ENCODE peak calls at places on chromosomes 6 and 20, in nine cellular contexts. E is OCI-LY7; M is CD8-positive, alpha-beta T cell; W is AG09309; L is ovary; C is cardiac muscle cell; Q is HFF-Myc; K is IMR-90; O is A549. G is an unnamed sample.

GRCh38 chr6:144659202-144659731 is 374.1 kb downstream of the UTRN start:
- DNase-seq in E (no peak), M (no peak), W (no peak), L (peak), C (peak), Q (no peak), K (peak), O (no peak), G (peak)

GRCh38 chr20:10453241-10453640 is 18.1 kb downstream of the SLX4IP start:
- DNase-seq in E (peak), M (no peak), W (no peak), L (no peak), C (no peak), Q (no peak), K (no peak), O (no peak), G (no peak)

GRCh38 chr6:152094992-152095592 is 287.6 kb downstream of the ESR1 start:
- DNase-seq in E (no peak), M (no peak), W (peak), L (peak), C (no peak), Q (peak), K (peak), O (peak), G (peak)

GRCh38 chr20:50642288-50642803 is 49.0 kb downstream of the RIPOR3 start:
- DNase-seq in E (no peak), M (no peak), W (no peak), L (no peak), C (no peak), Q (no peak), K (no peak), O (no peak), G (peak)

GRCh38 chr6:139436521-139437348 is 62.3 kb upstream of the CITED2 start:
- DNase-seq in E (no peak), M (no peak), W (no peak), L (no peak), C (peak), Q (no peak), K (no peak), O (no peak), G (peak)

GRCh38 chr6:116764961-116765841 is at the start of gene FAM162B:
- DNase-seq in E (no peak), M (no peak), W (no peak), L (peak), C (peak), Q (no peak), K (peak), O (no peak), G (peak)

GRCh38 chr6:2891768-2892170 is 11.3 kb downstream of the SERPINB9 start:
- DNase-seq in E (peak), M (peak), W (no peak), L (no peak), C (no peak), Q (no peak), K (no peak), O (no peak), G (no peak)

GRCh38 chr6:52231411-52232127 is 12.7 kb downstream of the IL17F start:
- DNase-seq in E (no peak), M (no peak), W (no peak), L (no peak), C (peak), Q (no peak), K (no peak), O (no peak), G (no peak)

GRCh38 chr20:49700411-49701185 is 13.1 kb downstream of the B4GALT5 start:
- DNase-seq in E (no peak), M (no peak), W (peak), L (no peak), C (no peak), Q (peak), K (peak), O (no peak), G (peak)

GRCh38 chr6:134029495-134030455 is 22.6 kb downstream of the SLC2A12 start:
- DNase-seq in E (no peak), M (no peak), W (no peak), L (no peak), C (no peak), Q (no peak), K (peak), O (peak), G (no peak)

GRCh38 chr6:12078014-12078413 is 65.9 kb downstream of the HIVEP1 start:
- DNase-seq in E (no peak), M (no peak), W (no peak), L (no peak), C (no peak), Q (no peak), K (no peak), O (no peak), G (no peak)

GRCh38 chr6:12083763-12084162 is 71.7 kb downstream of the HIVEP1 start:
- DNase-seq in E (no peak), M (no peak), W (no peak), L (no peak), C (no peak), Q (no peak), K (no peak), O (no peak), G (peak)

GRCh38 chr6:12082368-12082767 is 70.3 kb downstream of the HIVEP1 start:
- DNase-seq in E (no peak), M (no peak), W (no peak), L (no peak), C (no peak), Q (no peak), K (no peak), O (no peak), G (no peak)

GRCh38 chr6:12084681-12085080 is 72.6 kb downstream of the HIVEP1 start:
- DNase-seq in E (no peak), M (no peak), W (no peak), L (no peak), C (no peak), Q (no peak), K (no peak), O (no peak), G (no peak)

DNA sequence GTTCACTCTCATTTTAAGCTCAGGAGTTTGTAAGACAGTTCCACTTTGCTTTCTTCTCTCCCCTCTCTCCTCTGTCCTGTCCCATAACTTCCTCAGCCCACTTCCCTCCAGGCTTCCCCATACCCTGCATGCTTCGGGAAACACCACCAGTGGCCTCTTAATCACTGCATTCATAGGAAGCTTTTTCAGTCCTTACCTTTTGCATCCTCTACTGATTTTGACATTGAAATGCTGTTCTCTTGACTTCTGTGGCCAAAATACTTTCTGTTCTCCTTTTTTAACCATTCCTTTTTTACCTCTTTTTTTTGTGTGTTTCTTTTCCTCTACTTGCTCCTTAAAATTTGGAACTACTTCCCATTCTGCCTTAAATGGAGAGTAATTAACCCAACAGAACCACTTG is 69.7 kb downstream of the HIVEP1 start:
- DNase-seq in E (no peak), M (no peak), W (no peak), L (no peak), C (no peak), Q (no peak), K (no peak), O (no peak), G (no peak)
- TF ChIP-seq CTCF in E (no peak), M (no peak), W (no peak), L (no peak), C (no peak), Q (no peak), K (no peak), O (no peak), G (no peak)

GRCh38 chr6:168784426-168784825 is 343.4 kb downstream of the SMOC2 start:
- DNase-seq in E (no peak), M (no peak), W (no peak), L (no peak), C (no peak), Q (no peak), K (no peak), O (no peak), G (no peak)

GRCh38 chr6:168791916-168792315 is 350.9 kb downstream of the SMOC2 start:
- DNase-seq in E (no peak), M (no peak), W (no peak), L (no peak), C (no peak), Q (no peak), K (no peak), O (no peak), G (no peak)

GRCh38 chr6:168789699-168790098 is 348.7 kb downstream of the SMOC2 start:
- DNase-seq in E (no peak), M (no peak), W (no peak), L (no peak), C (no peak), Q (no peak), K (no peak), O (no peak), G (no peak)

GRCh38 chr6:168782211-168782729 is 341.3 kb downstream of the SMOC2 start:
- DNase-seq in E (no peak), M (no peak), W (no peak), L (no peak), C (no peak), Q (no peak), K (no peak), O (no peak), G (no peak)

DNA sequence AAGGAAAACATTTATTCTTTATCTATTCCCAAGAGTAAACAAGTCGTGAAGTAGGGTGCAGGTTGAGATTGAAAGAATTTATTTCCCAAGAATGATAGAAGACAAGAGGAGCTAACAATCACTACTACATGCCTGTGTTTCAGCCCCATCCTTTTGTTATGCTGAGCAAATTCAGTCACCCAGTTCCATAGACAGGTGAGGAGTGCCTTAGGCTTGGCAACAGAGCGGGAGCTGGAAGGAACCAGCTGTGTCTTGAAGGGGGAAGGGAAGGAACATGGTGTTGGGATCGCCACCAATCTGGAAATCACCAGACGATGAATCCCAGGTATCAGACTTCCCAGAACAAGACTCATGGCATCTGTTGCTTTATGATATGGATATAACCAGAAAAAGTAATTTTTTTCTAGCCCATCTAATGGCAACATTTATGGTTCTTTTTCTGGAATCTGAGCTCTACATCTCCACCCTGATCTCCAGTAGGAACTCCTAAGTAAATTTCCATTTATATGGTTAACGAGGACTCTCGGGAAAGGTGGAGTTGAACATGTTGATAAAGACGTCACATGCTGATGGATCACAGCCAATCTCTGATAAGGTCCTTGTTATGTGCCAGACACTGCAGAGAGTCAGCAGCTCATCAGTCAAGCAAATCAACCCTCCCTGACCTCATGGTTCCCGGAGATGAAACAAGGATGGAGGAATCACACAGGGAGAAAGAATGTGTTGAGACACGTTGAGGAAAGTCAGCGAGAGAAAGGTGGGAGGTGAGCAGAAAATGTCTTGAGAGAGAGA is 344.9 kb downstream of the SMOC2 start:
- DNase-seq in E (no peak), M (no peak), W (no peak), L (no peak), C (no peak), Q (no peak), K (no peak), O (no peak), G (no peak)
- H3K4me3 ChIP-seq in E (no peak), M (no peak), W (no peak), L (no peak), C (no peak), Q (no peak), K (no peak), O (no peak), G (no peak)

GRCh38 chr6:131646249-131646670 is 9.2 kb downstream of the ENPP3 start:
- DNase-seq in E (no peak), M (no peak), W (no peak), L (no peak), C (no peak), Q (no peak), K (no peak), O (no peak), G (no peak)
- TF ChIP-seq CTCF in E (no peak), M (no peak), W (no peak), L (no peak), C (no peak), Q (no peak), K (no peak), O (no peak), G (no peak)

DNA sequence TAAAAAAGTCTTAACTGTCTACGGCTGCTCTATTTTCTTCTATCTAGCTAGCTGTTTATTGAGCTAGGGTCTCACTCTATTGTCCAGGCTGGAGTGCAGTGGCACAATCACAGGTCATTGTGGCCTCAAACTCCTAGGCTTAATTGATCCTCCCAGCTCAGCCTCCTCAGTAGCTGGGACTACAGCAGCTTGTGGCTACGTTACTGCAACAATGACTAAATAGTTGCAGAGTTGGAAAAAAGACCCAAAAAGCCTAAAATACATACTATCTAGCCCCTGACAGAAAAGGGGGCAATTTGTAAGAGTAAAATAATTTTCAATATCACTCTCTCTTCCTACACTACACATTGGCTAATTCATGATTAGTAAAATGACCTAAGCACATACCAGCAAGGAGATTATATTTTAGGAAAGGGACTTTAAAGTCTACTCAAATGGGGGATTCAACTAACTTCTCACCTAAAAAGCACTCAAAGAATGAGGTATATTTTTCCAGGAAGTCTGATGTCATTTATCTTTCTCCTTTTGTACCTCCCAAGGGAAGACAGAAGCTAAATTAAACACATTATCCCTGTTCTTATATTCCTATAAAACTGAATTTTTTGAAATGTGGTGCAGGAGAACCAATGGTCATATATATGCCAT is 82.8 kb downstream of the ZMYND8 start:
- DNase-seq in E (no peak), M (no peak), W (no peak), L (no peak), C (no peak), Q (no peak), K (peak), O (peak), G (no peak)
- H3K4me3 ChIP-seq in E (no peak), M (no peak), W (no peak), L (no peak), C (no peak), Q (no peak), K (no peak), O (no peak), G (no peak)

DNA sequence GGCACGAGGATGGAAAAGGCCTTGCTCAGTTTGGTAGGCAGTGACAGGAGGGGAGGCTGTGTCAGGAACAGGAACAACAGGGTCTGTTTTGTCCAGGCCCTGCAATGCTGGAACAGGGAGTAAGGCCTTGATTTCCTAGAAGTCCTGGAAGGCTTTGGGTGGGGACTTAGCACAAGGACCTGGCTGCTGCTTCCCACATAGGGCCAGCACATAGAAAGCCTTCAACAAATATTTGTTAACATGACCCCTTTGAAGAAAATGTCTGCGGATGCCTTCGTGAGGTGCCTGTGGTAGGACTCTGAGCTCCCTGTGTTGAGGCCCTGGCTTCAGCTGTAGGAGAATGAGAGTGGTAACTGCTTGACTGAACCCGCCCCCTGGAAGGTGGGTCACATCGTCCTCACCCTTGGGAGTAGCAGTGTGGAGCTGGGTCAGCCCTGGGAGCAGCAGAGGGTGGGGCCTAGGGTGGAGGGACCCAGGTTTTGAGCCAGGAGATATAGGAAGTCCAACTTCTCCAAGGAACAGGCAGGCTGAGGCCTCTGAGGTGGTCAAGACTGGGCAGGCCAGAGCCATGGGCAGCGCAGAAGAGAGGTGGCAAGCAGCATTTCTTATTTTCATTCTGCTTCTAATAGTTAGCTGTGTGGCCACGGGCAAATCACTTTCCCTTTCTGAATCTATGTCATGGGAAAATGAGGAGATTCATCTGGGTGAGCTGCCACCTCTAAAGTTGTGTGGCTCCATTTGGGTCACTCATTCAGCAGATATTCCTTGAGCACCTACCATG is 50.0 kb downstream of the CNBD2 start:
- DNase-seq in E (no peak), M (no peak), W (no peak), L (no peak), C (no peak), Q (no peak), K (no peak), O (no peak), G (no peak)
- TF ChIP-seq CTCF in E (no peak), M (no peak), W (no peak), L (no peak), C (no peak), Q (no peak), K (no peak), O (no peak), G (no peak)

DNA sequence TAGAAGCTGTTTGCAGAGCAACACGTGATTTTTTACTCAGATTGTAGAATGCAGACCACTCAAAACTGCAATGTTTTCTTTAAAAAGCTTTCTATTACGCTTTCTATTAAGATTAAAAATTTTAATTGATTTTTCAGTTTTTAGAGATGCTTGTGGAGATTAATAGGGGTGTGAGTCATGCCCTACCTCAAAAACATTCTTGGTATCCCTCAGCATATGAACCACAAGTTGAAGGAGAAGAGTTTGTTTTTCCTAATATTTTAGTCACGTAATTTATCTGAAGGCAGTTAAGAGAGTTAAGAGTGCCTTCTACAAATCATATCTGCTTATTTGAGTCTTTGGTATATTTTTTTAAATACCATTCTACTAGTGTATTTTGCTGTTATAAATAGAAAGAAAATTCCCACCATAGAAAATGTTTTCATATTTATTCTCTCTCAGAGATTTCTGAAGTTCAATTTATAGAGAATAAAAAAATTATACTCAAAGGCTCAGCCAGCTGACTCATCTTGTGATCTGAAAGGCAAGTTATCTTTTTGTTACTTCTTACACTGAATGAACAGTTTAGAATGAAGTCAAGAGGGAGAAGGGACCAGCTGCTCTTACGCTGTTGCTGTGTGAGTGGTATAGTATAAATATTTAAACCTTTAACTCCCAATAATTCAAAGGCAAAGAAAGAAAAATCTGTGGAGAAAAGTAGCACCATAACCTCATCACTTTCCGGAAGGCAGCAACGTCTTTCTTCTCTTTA is 7.6 kb downstream of the RIPOR2 start:
- DNase-seq in E (no peak), M (no peak), W (no peak), L (no peak), C (no peak), Q (no peak), K (peak), O (no peak), G (no peak)
- H3K4me3 ChIP-seq in E (peak), M (peak), W (no peak), L (no peak), C (no peak), Q (no peak), K (no peak), O (no peak), G (no peak)